ENCODE peak calls at places on chromosomes 4 and X, in six cellular contexts. W is lower lobe of right lung; R is central memory CD8-positive, alpha-beta T cell; E is ACHN; M is EL; X is MCF 10A. G is an unnamed sample.

GRCh38 chr4:5052424-5052702 is 1.1 kb downstream of the STK32B start:
- DNase-seq in W (no peak), R (no peak), E (no peak), M (no peak), X (no peak), G (no peak)

GRCh38 chr4:55727746-55728145 is 91.6 kb upstream of the NMU start:
- DNase-seq in W (no peak), R (no peak), E (no peak), M (peak; percentile 50), X (no peak), G (no peak)

GRCh38 chrX:108309144-108309543 is 129.1 kb downstream of the COL4A6 start:
- DNase-seq in W (no peak), R (no peak), E (no peak), M (peak; percentile 73), X (no peak), G (no peak)

GRCh38 chrX:10233173-10233572 is 76.4 kb downstream of the CLCN4 start:
- DNase-seq in W (no peak), R (no peak), E (no peak), M (peak; percentile 38), X (no peak), G (peak; percentile 64)

GRCh38 chrX:46727445-46727844 is 31.5 kb downstream of the SLC9A7 start:
- DNase-seq in W (no peak), R (no peak), E (no peak), M (no peak), X (peak; percentile 40), G (no peak)

GRCh38 chrX:134144231-134144630 is 92.8 kb upstream of the CCDC160 start:
- DNase-seq in W (no peak), R (no peak), E (peak; percentile 0), M (no peak), X (peak; percentile 36), G (peak; percentile 1)

GRCh38 chr4:16705341-16705740 is 193.1 kb downstream of the LDB2 start:
- DNase-seq in W (no peak), R (no peak), E (no peak), M (no peak), X (no peak), G (no peak)

GRCh38 chr4:6420036-6420435 is 52.4 kb downstream of the PPP2R2C start:
- DNase-seq in W (no peak), R (no peak), E (no peak), M (no peak), X (no peak), G (no peak)

GRCh38 chrX:64186974-64187761 is 18.3 kb downstream of the AMER1 start:
- DNase-seq in W (no peak), R (no peak), E (no peak), M (no peak), X (no peak), G (no peak)

GRCh38 chr4:35525192-35525978 is 718.9 kb downstream of the ARAP2 start:
- DNase-seq in W (no peak), R (peak; percentile 24), E (no peak), M (no peak), X (no peak), G (no peak)

GRCh38 chr4:184473515-184474260 is 662 bp downstream of the IRF2 start:
- DNase-seq in W (peak; percentile 67), R (peak; percentile 31), E (peak; percentile 29), M (peak; percentile 34), X (peak; percentile 44), G (peak; percentile 37)

GRCh38 chrX:36431819-36432218 is 512.3 kb downstream of the CFAP47 start:
- DNase-seq in W (no peak), R (no peak), E (peak; percentile 71), M (peak; percentile 80), X (peak; percentile 18), G (no peak)

GRCh38 chr4:111018231-111018630 is 395.4 kb upstream of the PITX2 start:
- DNase-seq in W (no peak), R (no peak), E (no peak), M (no peak), X (no peak), G (no peak)

GRCh38 chr4:73315091-73315490 is 56.5 kb upstream of the ANKRD17 start:
- DNase-seq in W (no peak), R (no peak), E (no peak), M (peak; percentile 68), X (peak; percentile 3), G (no peak)

GRCh38 chrX:1103360-1103759 is 109.1 kb downstream of the CRLF2 start:
- DNase-seq in W (no peak), R (no peak), E (no peak), M (no peak), X (no peak), G (no peak)

GRCh38 chrX:77398341-77398740 is 48.8 kb upstream of the FGF16 start:
- DNase-seq in W (no peak), R (no peak), E (no peak), M (no peak), X (no peak), G (no peak)

GRCh38 chr4:120682981-120683380 is 239.5 kb downstream of the PRDM5 start:
- DNase-seq in W (no peak), R (no peak), E (no peak), M (peak; percentile 11), X (no peak), G (no peak)

GRCh38 chrX:53074987-53075386 is 7.2 kb upstream of the TSPYL2 start:
- DNase-seq in W (no peak), R (no peak), E (no peak), M (no peak), X (peak; percentile 18), G (no peak)

GRCh38 chr4:77232653-77233052 is 75.6 kb downstream of the CCNG2 start:
- DNase-seq in W (no peak), R (no peak), E (no peak), M (no peak), X (peak; percentile 51), G (no peak)

GRCh38 chr4:38099020-38099600 is 138.9 kb downstream of the PTTG2 start:
- DNase-seq in W (no peak), R (no peak), E (no peak), M (no peak), X (no peak), G (no peak)

GRCh38 chrX:31213941-31214340 is 142.1 kb upstream of the FTHL17 start:
- DNase-seq in W (no peak), R (no peak), E (peak; percentile 2), M (peak; percentile 13), X (peak; percentile 52), G (peak; percentile 6)

GRCh38 chr4:113955411-113955810 is 24.0 kb downstream of the ARSJ start:
- DNase-seq in W (no peak), R (no peak), E (no peak), M (no peak), X (no peak), G (no peak)

GRCh38 chr4:16858275-16858752 is 40.1 kb downstream of the LDB2 start:
- DNase-seq in W (no peak), R (no peak), E (no peak), M (peak; percentile 77), X (peak; percentile 6), G (no peak)

GRCh38 chr4:138573246-138573645 is 331.1 kb upstream of the SLC7A11 start:
- DNase-seq in W (no peak), R (no peak), E (no peak), M (peak; percentile 30), X (peak; percentile 6), G (no peak)

GRCh38 chrX:137427061-137427778 is 138.7 kb upstream of the ZIC3 start:
- DNase-seq in W (no peak), R (no peak), E (no peak), M (no peak), X (no peak), G (peak; percentile 55)

GRCh38 chr4:3346146-3346545 is 53.3 kb downstream of the RGS12 start:
- DNase-seq in W (no peak), R (peak; percentile 25), E (peak; percentile 71), M (peak; percentile 74), X (peak; percentile 92), G (peak; percentile 67)

GRCh38 chr4:92175250-92175649 is 128.5 kb upstream of the GRID2 start:
- DNase-seq in W (no peak), R (no peak), E (no peak), M (no peak), X (no peak), G (no peak)

GRCh38 chrX:154751121-154751668 is 318 bp upstream of the GAB3 start:
- DNase-seq in W (peak; percentile 45), R (no peak), E (no peak), M (no peak), X (no peak), G (no peak)

GRCh38 chr4:113978561-113979156 is 788 bp downstream of the ARSJ start:
- DNase-seq in W (no peak), R (no peak), E (no peak), M (peak; percentile 46), X (peak; percentile 45), G (peak; percentile 6)

G was measured in NCI-H82.